ENCODE peak calls at places on chromosomes 7 and 10, in five cellular contexts. Q is nucleus accumbens, I is body of pancreas, R is HFFc6, J is H7. Y is an unnamed sample.

GRCh38 chr7:138882249-138882648 is 84.3 kb upstream of the ATP6V0A4 start:
- DNase-seq in J (no peak), I (no peak), R (no peak), Q (no peak), Y (no peak)

GRCh38 chr10:3516626-3517255 is 268.3 kb downstream of the KLF6 start:
- DNase-seq in Q (no peak), R (no peak), I (no peak), J (no peak), Y (no peak)

GRCh38 chr7:131524699-131525098 is 31.7 kb downstream of the PODXL start:
- DNase-seq in I (no peak), Q (no peak), J (no peak), R (no peak), Y (no peak)

GRCh38 chr7:118082506-118082905 is 101.5 kb upstream of the LSM8 start:
- DNase-seq in R (no peak), J (no peak), Q (no peak), I (no peak), Y (no peak)

GRCh38 chr7:3028071-3028766 is 15.4 kb downstream of the CARD11 start:
- DNase-seq in J (no peak), R (peak), Q (peak), I (peak), Y (peak)

GRCh38 chr7:131226116-131226562 is 101.5 kb upstream of the MKLN1 start:
- DNase-seq in Q (no peak), R (no peak), I (no peak), J (no peak), Y (no peak)

GRCh38 chr7:30805081-30805691 is 34.0 kb downstream of the MINDY4 start:
- DNase-seq in R (no peak), J (no peak), Q (no peak), I (no peak), Y (no peak)

GRCh38 chr7:6221340-6222319 is 50.8 kb downstream of the CYTH3 start:
- DNase-seq in I (no peak), J (no peak), R (peak), Q (no peak), Y (no peak)

GRCh38 chr7:104943502-104944343 is 70.3 kb upstream of the KMT2E start:
- DNase-seq in Q (no peak), I (peak), R (no peak), J (no peak), Y (no peak)

GRCh38 chr7:24821045-24821853 is 64.0 kb upstream of the GSDME start:
- DNase-seq in I (peak), J (no peak), R (peak), Q (no peak), Y (peak)